ENCODE peak calls at places on chromosomes 6 and 20, in six cellular contexts. One of them, this sample, is unnamed.

GRCh38 chr20:36629719-36630340 is 16.2 kb downstream of the SLA2 start:
- DNase-seq in psoas muscle: no peak
- DNase-seq in tibial nerve: no peak
- DNase-seq in hepatocyte: no peak
- DNase-seq in DND-41: peak; percentile 85
- DNase-seq in RWPE1: no peak
- DNase-seq in this sample: no peak

GRCh38 chr6:154447929-154448328 is 62.6 kb downstream of the CNKSR3 start:
- DNase-seq in psoas muscle: no peak
- DNase-seq in DND-41: no peak
- DNase-seq in RWPE1: no peak
- DNase-seq in tibial nerve: no peak
- DNase-seq in hepatocyte: peak; percentile 32
- DNase-seq in this sample: no peak

GRCh38 chr6:127938701-127939100 is 37.8 kb upstream of the THEMIS start:
- DNase-seq in tibial nerve: no peak
- DNase-seq in RWPE1: no peak
- DNase-seq in hepatocyte: no peak
- DNase-seq in psoas muscle: no peak
- DNase-seq in DND-41: no peak
- DNase-seq in this sample: no peak

GRCh38 chr6:74857157-74857556 is 348.7 kb downstream of the COL12A1 start:
- DNase-seq in DND-41: no peak
- DNase-seq in hepatocyte: peak; percentile 8
- DNase-seq in psoas muscle: no peak
- DNase-seq in RWPE1: no peak
- DNase-seq in tibial nerve: no peak
- DNase-seq in this sample: no peak

GRCh38 chr6:83167726-83168278 is 25.3 kb downstream of the PGM3 start:
- DNase-seq in hepatocyte: no peak
- DNase-seq in psoas muscle: no peak
- DNase-seq in tibial nerve: no peak
- DNase-seq in DND-41: no peak
- DNase-seq in RWPE1: no peak
- DNase-seq in this sample: no peak

GRCh38 chr6:34680802-34681515 is 15.6 kb downstream of the ILRUN start:
- DNase-seq in hepatocyte: no peak
- DNase-seq in DND-41: no peak
- DNase-seq in psoas muscle: no peak
- DNase-seq in RWPE1: peak; percentile 74
- DNase-seq in tibial nerve: no peak
- DNase-seq in this sample: no peak

GRCh38 chr6:91573826-91574416 is 987.0 kb upstream of the MAP3K7 start:
- DNase-seq in RWPE1: no peak
- DNase-seq in psoas muscle: no peak
- DNase-seq in DND-41: no peak
- DNase-seq in hepatocyte: no peak
- DNase-seq in tibial nerve: no peak
- DNase-seq in this sample: no peak

GRCh38 chr6:73516712-73517489 is 3.9 kb downstream of the EEF1A1 start:
- DNase-seq in psoas muscle: no peak
- DNase-seq in hepatocyte: no peak
- DNase-seq in RWPE1: no peak
- DNase-seq in tibial nerve: no peak
- DNase-seq in DND-41: no peak
- DNase-seq in this sample: no peak

GRCh38 chr6:36769161-36769675 is 70.0 kb downstream of the CPNE5 start:
- DNase-seq in DND-41: no peak
- DNase-seq in psoas muscle: peak; percentile 65
- DNase-seq in RWPE1: no peak
- DNase-seq in hepatocyte: no peak
- DNase-seq in tibial nerve: no peak
- DNase-seq in this sample: no peak

GRCh38 chr6:108120311-108120710 is 45.5 kb upstream of the NR2E1 start:
- DNase-seq in DND-41: no peak
- DNase-seq in hepatocyte: no peak
- DNase-seq in tibial nerve: no peak
- DNase-seq in RWPE1: no peak
- DNase-seq in psoas muscle: no peak
- DNase-seq in this sample: no peak

GRCh38 chr20:35320396-35321126 is 28.3 kb upstream of the FAM83C start:
- DNase-seq in tibial nerve: no peak
- DNase-seq in hepatocyte: peak; percentile 68
- DNase-seq in RWPE1: no peak
- DNase-seq in psoas muscle: no peak
- DNase-seq in DND-41: no peak
- DNase-seq in this sample: no peak

GRCh38 chr6:72886170-72886569 is 264.3 kb downstream of the KCNQ5 start:
- DNase-seq in tibial nerve: no peak
- DNase-seq in DND-41: no peak
- DNase-seq in psoas muscle: no peak
- DNase-seq in hepatocyte: no peak
- DNase-seq in RWPE1: no peak
- DNase-seq in this sample: no peak

GRCh38 chr6:168906251-168906845 is 347.3 kb downstream of the THBS2 start:
- DNase-seq in RWPE1: no peak
- DNase-seq in DND-41: no peak
- DNase-seq in psoas muscle: no peak
- DNase-seq in tibial nerve: no peak
- DNase-seq in hepatocyte: peak; percentile 54
- DNase-seq in this sample: no peak

GRCh38 chr20:44137210-44137781 is 49.7 kb downstream of the JPH2 start:
- DNase-seq in DND-41: no peak
- DNase-seq in tibial nerve: no peak
- DNase-seq in hepatocyte: peak; percentile 79
- DNase-seq in RWPE1: peak; percentile 78
- DNase-seq in psoas muscle: peak; percentile 82
- DNase-seq in this sample: no peak

GRCh38 chr20:23774081-23774480 is 23.3 kb upstream of the CST1 start:
- DNase-seq in hepatocyte: no peak
- DNase-seq in tibial nerve: no peak
- DNase-seq in DND-41: no peak
- DNase-seq in RWPE1: no peak
- DNase-seq in psoas muscle: no peak
- DNase-seq in this sample: no peak

GRCh38 chr6:138662474-138662873 is 111.1 kb upstream of the CCDC28A start:
- DNase-seq in tibial nerve: no peak
- DNase-seq in hepatocyte: no peak
- DNase-seq in psoas muscle: no peak
- DNase-seq in RWPE1: peak; percentile 76
- DNase-seq in DND-41: no peak
- DNase-seq in this sample: no peak

GRCh38 chr20:23609486-23610109 is 3.9 kb upstream of the CST9 start:
- DNase-seq in psoas muscle: no peak
- DNase-seq in tibial nerve: no peak
- DNase-seq in hepatocyte: no peak
- DNase-seq in DND-41: no peak
- DNase-seq in RWPE1: no peak
- DNase-seq in this sample: no peak

GRCh38 chr20:7503501-7503900 is 436.8 kb downstream of the HAO1 start:
- DNase-seq in DND-41: no peak
- DNase-seq in tibial nerve: no peak
- DNase-seq in RWPE1: no peak
- DNase-seq in psoas muscle: no peak
- DNase-seq in hepatocyte: no peak
- DNase-seq in this sample: no peak

GRCh38 chr20:39036851-39037250 is 74.7 kb downstream of the DHX35 start:
- DNase-seq in hepatocyte: no peak
- DNase-seq in tibial nerve: no peak
- DNase-seq in DND-41: no peak
- DNase-seq in RWPE1: no peak
- DNase-seq in psoas muscle: no peak
- DNase-seq in this sample: no peak

GRCh38 chr6:830667-831327 is 137.9 kb upstream of the EXOC2 start:
- DNase-seq in tibial nerve: no peak
- DNase-seq in hepatocyte: no peak
- DNase-seq in DND-41: no peak
- DNase-seq in RWPE1: no peak
- DNase-seq in psoas muscle: no peak
- DNase-seq in this sample: no peak

GRCh38 chr6:106599440-106599839 is 29.9 kb downstream of the RTN4IP1 start:
- DNase-seq in hepatocyte: no peak
- DNase-seq in DND-41: no peak
- DNase-seq in tibial nerve: no peak
- DNase-seq in psoas muscle: no peak
- DNase-seq in RWPE1: no peak
- DNase-seq in this sample: no peak

GRCh38 chr6:162119349-162119748 is 608.2 kb downstream of the PRKN start:
- DNase-seq in psoas muscle: no peak
- DNase-seq in RWPE1: no peak
- DNase-seq in DND-41: no peak
- DNase-seq in tibial nerve: peak; percentile 24
- DNase-seq in hepatocyte: no peak
- DNase-seq in this sample: peak; percentile 25

GRCh38 chr20:42915081-42915480 is 274.6 kb downstream of the PTPRT start:
- DNase-seq in RWPE1: no peak
- DNase-seq in tibial nerve: no peak
- DNase-seq in hepatocyte: no peak
- DNase-seq in psoas muscle: no peak
- DNase-seq in DND-41: no peak
- DNase-seq in this sample: no peak

GRCh38 chr6:84667252-84668213 is 96.9 kb downstream of the TBX18 start:
- DNase-seq in psoas muscle: no peak
- DNase-seq in hepatocyte: no peak
- DNase-seq in RWPE1: no peak
- DNase-seq in DND-41: no peak
- DNase-seq in tibial nerve: no peak
- DNase-seq in this sample: no peak

GRCh38 chr20:50398064-50398463 is 112.1 kb upstream of the PTPN1 start:
- DNase-seq in DND-41: no peak
- DNase-seq in tibial nerve: no peak
- DNase-seq in hepatocyte: no peak
- DNase-seq in psoas muscle: peak; percentile 89
- DNase-seq in RWPE1: no peak
- DNase-seq in this sample: no peak

GRCh38 chr20:58065508-58066361 is 162.7 kb downstream of the ANKRD60 start:
- DNase-seq in tibial nerve: no peak
- DNase-seq in DND-41: no peak
- DNase-seq in RWPE1: peak; percentile 68
- DNase-seq in hepatocyte: no peak
- DNase-seq in psoas muscle: no peak
- DNase-seq in this sample: peak; percentile 6

GRCh38 chr6:61787998-61788397 is 498.0 kb downstream of the KHDRBS2 start:
- DNase-seq in hepatocyte: no peak
- DNase-seq in tibial nerve: no peak
- DNase-seq in psoas muscle: no peak
- DNase-seq in RWPE1: no peak
- DNase-seq in DND-41: no peak
- DNase-seq in this sample: no peak

GRCh38 chr6:151399679-151400078 is 8.3 kb upstream of the ZBTB2 start:
- DNase-seq in tibial nerve: no peak
- DNase-seq in DND-41: no peak
- DNase-seq in psoas muscle: no peak
- DNase-seq in hepatocyte: no peak
- DNase-seq in RWPE1: peak; percentile 46
- DNase-seq in this sample: no peak
- H3K27ac ChIP-seq in tibial nerve: no peak overlapping the region
- H3K27ac ChIP-seq in DND-41: no peak overlapping the region
- H3K27ac ChIP-seq in psoas muscle: no peak overlapping the region
- H3K27ac ChIP-seq in hepatocyte: no peak overlapping the region
- H3K27ac ChIP-seq in RWPE1: peak overlapping the region; percentile 43
- H3K27ac ChIP-seq in this sample: no peak overlapping the region

GRCh38 chr20:1337441-1337840 is 8.5 kb upstream of the SDCBP2 start:
- DNase-seq in RWPE1: no peak
- DNase-seq in tibial nerve: no peak
- DNase-seq in psoas muscle: no peak
- DNase-seq in DND-41: peak; percentile 2
- DNase-seq in hepatocyte: no peak
- DNase-seq in this sample: no peak

GRCh38 chr20:1338096-1338495 is 9.2 kb upstream of the SDCBP2 start:
- DNase-seq in hepatocyte: no peak
- DNase-seq in tibial nerve: no peak
- DNase-seq in RWPE1: no peak
- DNase-seq in psoas muscle: no peak
- DNase-seq in DND-41: peak; percentile 2
- DNase-seq in this sample: no peak

GRCh38 chr20:1336699-1337387 is 7.9 kb upstream of the SDCBP2 start:
- DNase-seq in hepatocyte: no peak
- DNase-seq in tibial nerve: no peak
- DNase-seq in DND-41: peak; percentile 4
- DNase-seq in psoas muscle: peak; percentile 85
- DNase-seq in RWPE1: no peak
- DNase-seq in this sample: peak; percentile 58

GRCh38 chr20:1335961-1336698 is 7.2 kb upstream of the SDCBP2 start:
- DNase-seq in tibial nerve: no peak
- DNase-seq in RWPE1: no peak
- DNase-seq in psoas muscle: no peak
- DNase-seq in hepatocyte: no peak
- DNase-seq in DND-41: peak; percentile 4
- DNase-seq in this sample: no peak

GRCh38 chr20:1338801-1339200 is 9.9 kb upstream of the SDCBP2 start:
- DNase-seq in hepatocyte: no peak
- DNase-seq in DND-41: peak; percentile 1
- DNase-seq in tibial nerve: no peak
- DNase-seq in RWPE1: no peak
- DNase-seq in psoas muscle: no peak
- DNase-seq in this sample: no peak
- H3K27ac ChIP-seq in hepatocyte: no peak overlapping the region
- H3K27ac ChIP-seq in DND-41: no peak overlapping the region
- H3K27ac ChIP-seq in tibial nerve: no peak overlapping the region
- H3K27ac ChIP-seq in RWPE1: no peak overlapping the region
- H3K27ac ChIP-seq in psoas muscle: no peak overlapping the region
- H3K27ac ChIP-seq in this sample: no peak overlapping the region

DNA sequence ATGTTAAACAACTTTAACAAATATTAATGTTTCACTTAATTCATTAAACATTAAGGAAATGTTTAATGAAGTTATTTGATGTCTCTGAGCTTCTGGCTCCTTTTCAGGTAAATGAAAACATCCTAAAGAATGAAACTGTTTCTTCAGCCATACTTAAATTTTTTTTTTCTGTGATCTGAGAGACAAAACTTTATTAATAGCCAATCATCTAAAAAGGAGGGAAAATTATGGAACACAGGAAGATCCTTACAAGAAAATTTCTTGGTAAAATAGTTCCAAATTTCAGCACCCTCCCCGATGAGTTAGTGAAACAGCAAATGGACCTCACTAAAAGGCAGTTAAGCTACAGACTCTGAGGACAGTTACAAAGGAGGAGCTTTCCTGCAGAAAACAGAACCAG is 185.2 kb downstream of the REV3L start:
- DNase-seq in psoas muscle: no peak
- DNase-seq in DND-41: no peak
- DNase-seq in RWPE1: no peak
- DNase-seq in hepatocyte: no peak
- DNase-seq in tibial nerve: no peak
- DNase-seq in this sample: no peak
- H3K27ac ChIP-seq in psoas muscle: no peak overlapping the region
- H3K27ac ChIP-seq in DND-41: no peak overlapping the region
- H3K27ac ChIP-seq in RWPE1: no peak overlapping the region
- H3K27ac ChIP-seq in hepatocyte: no peak overlapping the region
- H3K27ac ChIP-seq in tibial nerve: no peak overlapping the region
- H3K27ac ChIP-seq in this sample: no peak overlapping the region

DNA sequence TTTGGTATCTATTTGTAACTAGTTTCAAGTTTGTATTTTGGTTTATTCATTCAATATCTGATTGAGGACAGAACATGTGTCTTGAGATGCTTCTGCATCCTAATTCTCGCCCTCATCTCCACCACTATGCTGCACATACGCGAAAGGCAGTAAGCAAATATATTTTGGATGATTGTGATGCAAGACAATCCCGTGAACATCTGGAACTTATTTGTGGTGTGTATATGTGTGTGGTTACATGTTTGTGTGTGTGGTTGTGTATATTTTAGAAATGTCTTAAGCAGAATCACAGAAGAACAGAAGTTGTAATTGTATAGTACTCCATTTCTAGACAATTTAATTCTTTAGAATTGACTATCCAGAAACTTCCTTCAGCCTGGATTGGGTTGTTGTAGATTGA is 35.1 kb upstream of the RNF144B start:
- DNase-seq in RWPE1: no peak
- DNase-seq in tibial nerve: no peak
- DNase-seq in hepatocyte: no peak
- DNase-seq in DND-41: no peak
- DNase-seq in psoas muscle: no peak
- DNase-seq in this sample: no peak
- H3K27ac ChIP-seq in RWPE1: peak overlapping the region; percentile 59
- H3K27ac ChIP-seq in tibial nerve: no peak overlapping the region
- H3K27ac ChIP-seq in hepatocyte: no peak overlapping the region
- H3K27ac ChIP-seq in DND-41: no peak overlapping the region
- H3K27ac ChIP-seq in psoas muscle: no peak overlapping the region
- H3K27ac ChIP-seq in this sample: no peak overlapping the region